ENCODE peak calls at places on chromosomes 11 and 22, in five cellular contexts. L, M, N, G and T are unnamed samples. For H3K27me3, the result is how much of the 10 kb centered on the place peaks cover.

GRCh38 chr11:77470504-77470903 is 3.4 kb downstream of the PAK1 start:
- DNase-seq in L (no peak), M (no peak), N (no peak), G (no peak), T (no peak)

GRCh38 chr11:40924915-40925314 is 534.5 kb downstream of the LRRC4C start:
- DNase-seq in L (no peak), M (no peak), N (no peak), G (no peak), T (no peak)

GRCh38 chr11:125586618-125587017 is 6.0 kb upstream of the STT3A start:
- DNase-seq in L (no peak), M (no peak), N (no peak), G (no peak), T (no peak)

GRCh38 chr11:86912238-86912637 is 43.0 kb downstream of the FZD4 start:
- DNase-seq in L (no peak), M (no peak), N (no peak), G (no peak), T (no peak)

GRCh38 chr11:2250041-2250440 is 20.3 kb downstream of the ASCL2 start:
- DNase-seq in L (no peak), M (no peak), N (no peak), G (no peak), T (no peak)

GRCh38 chr11:2462986-2463765 is 18.4 kb downstream of the KCNQ1 start:
- DNase-seq in L (peak), M (no peak), N (peak), G (no peak), T (no peak)

GRCh38 chr22:43624144-43624998 is 187.7 kb downstream of the EFCAB6 start:
- DNase-seq in L (peak), M (no peak), N (no peak), G (no peak), T (no peak)

GRCh38 chr22:48209473-48210271 is 1447.2 kb downstream of the TBC1D22A start:
- DNase-seq in L (no peak), M (no peak), N (no peak), G (no peak), T (no peak)

GRCh38 chr11:133386262-133386661 is 146.0 kb downstream of the OPCML start:
- DNase-seq in L (no peak), M (no peak), N (no peak), G (no peak), T (no peak)

GRCh38 chr11:106679633-106680032 is 338.6 kb downstream of the GUCY1A2 start:
- DNase-seq in L (no peak), M (no peak), N (no peak), G (no peak), T (no peak)

GRCh38 chr11:76903325-76903724 is 42.6 kb downstream of the ACER3 start:
- DNase-seq in L (no peak), M (no peak), N (no peak), G (no peak), T (no peak)

GRCh38 chr11:13222285-13222684 is 55.3 kb upstream of the BMAL1 start:
- DNase-seq in L (no peak), M (no peak), N (no peak), G (peak), T (no peak)

GRCh38 chr11:70531281-70532065 is 133.1 kb downstream of the CTTN start:
- DNase-seq in L (no peak), M (no peak), N (peak), G (no peak), T (no peak)

GRCh38 chr11:78132475-78132874 is 7.0 kb downstream of the ALG8 start:
- DNase-seq in L (no peak), M (no peak), N (no peak), G (no peak), T (no peak)

GRCh38 chr11:12390687-12391110 is 13.3 kb downstream of the PARVA start:
- DNase-seq in L (no peak), M (no peak), N (no peak), G (no peak), T (no peak)

GRCh38 chr11:116595305-116595880 is 177.4 kb downstream of the BUD13 start:
- DNase-seq in L (no peak), M (no peak), N (no peak), G (no peak), T (no peak)

GRCh38 chr11:28542556-28542955 is 434.4 kb downstream of the METTL15 start:
- DNase-seq in L (no peak), M (no peak), N (no peak), G (peak), T (no peak)

GRCh38 chr11:11620251-11620965 is 1.4 kb downstream of the GALNT18 start:
- DNase-seq in L (no peak), M (no peak), N (peak), G (peak), T (peak)

DNA sequence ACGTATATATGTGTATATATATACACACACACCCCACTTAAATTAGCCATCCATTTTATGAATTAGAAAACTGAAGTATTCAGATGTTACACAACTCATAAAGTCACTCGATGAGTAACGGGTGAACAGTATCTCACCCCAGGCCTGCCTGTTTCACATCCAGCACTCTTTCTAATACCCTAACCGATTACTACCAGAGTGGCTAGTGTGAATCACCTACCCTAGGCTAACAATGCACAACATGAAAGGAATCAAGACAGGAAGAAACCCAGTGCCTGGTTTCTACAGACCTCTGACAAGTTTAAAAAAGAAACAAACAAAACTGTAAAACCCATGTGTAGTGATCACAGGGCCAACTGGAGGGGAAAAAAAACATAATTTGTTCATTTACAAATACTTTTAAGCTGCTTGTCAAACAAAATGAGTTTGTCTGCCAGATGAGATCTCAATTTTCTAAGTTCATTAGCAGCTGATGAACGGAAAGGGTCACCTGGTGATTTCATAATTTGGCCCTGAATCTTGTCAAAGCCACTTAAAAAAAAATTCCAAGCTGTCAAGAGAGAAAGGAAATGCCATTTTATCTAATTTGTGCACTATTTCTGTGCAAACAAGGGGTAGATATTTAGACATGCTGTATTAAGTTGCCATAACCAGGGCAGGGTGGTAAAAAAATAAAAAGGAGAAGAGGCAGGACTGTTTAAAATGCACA is 134.8 kb downstream of the LARGE1 start:
- DNase-seq in L (peak), M (no peak), N (no peak), G (peak), T (no peak)
- H3K27ac ChIP-seq in L (no peak), M (no peak), N (no peak), G (no peak), T (no peak)

GRCh38 chr22:23750374-23750743 is 553 bp downstream of the ZNF70 start:
- DNase-seq in L (no peak), M (no peak), N (no peak), G (no peak), T (no peak)

GRCh38 chr22:23749747-23750373 is 1.1 kb downstream of the ZNF70 start:
- DNase-seq in L (no peak), M (no peak), N (no peak), G (no peak), T (no peak)

GRCh38 chr22:23751441-23751996 is 607 bp upstream of the ZNF70 start:
- DNase-seq in L (no peak), M (no peak), N (no peak), G (no peak), T (no peak)

GRCh38 chr22:23752090-23752691 is 1.3 kb upstream of the ZNF70 start:
- DNase-seq in L (no peak), M (peak), N (no peak), G (no peak), T (no peak)

GRCh38 chr22:23750744-23751440 is at the start of gene ZNF70:
- DNase-seq in L (peak), M (peak), N (peak), G (peak), T (peak)
- TF ChIP-seq POLR2A in L (peak), M (peak), N (peak), G (peak), T (peak)

GRCh38 chr11:119686483-119686882 is 42.5 kb downstream of the NECTIN1 start:
- DNase-seq in L (no peak), M (no peak), N (no peak), G (no peak), T (no peak)
- H3K27me3 ChIP-seq in L (under half), M (under half), N (under half), G (under half), T (under half)

GRCh38 chr11:554824-555499 is 5.6 kb downstream of the LMNTD2 start:
- DNase-seq in L (peak), M (no peak), N (peak), G (no peak), T (peak)
- H3K27ac ChIP-seq in L (no peak), M (peak), N (no peak), G (no peak), T (peak)

GRCh38 chr11:65558002-65558784 is at the start of gene LTBP3:
- DNase-seq in L (peak), M (no peak), N (peak), G (peak), T (peak)
- TF ChIP-seq POLR2A in L (no peak), M (peak), N (no peak), G (peak), T (peak)

GRCh38 chr11:119644502-119644901 is 84.5 kb downstream of the NECTIN1 start:
- DNase-seq in L (no peak), M (no peak), N (no peak), G (no peak), T (no peak)
- H3K27me3 ChIP-seq in L (half or more), M (under half), N (under half), G (under half), T (under half)

GRCh38 chr11:9735919-9736318 is 72.0 kb downstream of the SWAP70 start:
- DNase-seq in L (no peak), M (no peak), N (no peak), G (no peak), T (no peak)

GRCh38 chr11:9735236-9735635 is 71.4 kb downstream of the SWAP70 start:
- DNase-seq in L (no peak), M (no peak), N (no peak), G (no peak), T (no peak)

GRCh38 chr11:9738126-9738525 is 74.2 kb downstream of the SWAP70 start:
- DNase-seq in L (no peak), M (no peak), N (no peak), G (no peak), T (no peak)

GRCh38 chr11:9738700-9739099 is 74.8 kb downstream of the SWAP70 start:
- DNase-seq in L (no peak), M (no peak), N (no peak), G (no peak), T (no peak)

DNA sequence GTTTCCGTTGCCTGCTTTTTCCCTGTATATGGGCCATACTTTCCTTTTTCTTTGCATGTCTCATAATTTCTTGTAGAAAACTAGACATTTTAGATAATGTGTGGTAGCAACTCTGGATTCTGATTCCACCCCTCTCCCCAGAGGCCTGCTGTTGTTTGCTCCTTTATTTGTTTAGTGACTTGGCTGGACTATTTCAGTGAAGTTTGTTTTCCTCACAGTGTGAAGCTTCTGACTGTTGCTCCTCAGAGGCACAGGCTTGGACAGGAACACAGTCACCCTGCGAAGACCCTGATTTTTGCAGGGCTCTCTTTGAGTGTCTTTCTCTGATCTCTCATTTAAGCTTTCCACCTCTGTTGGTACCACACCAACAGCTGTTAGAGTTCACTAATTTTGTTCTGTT is 72.5 kb downstream of the SWAP70 start:
- DNase-seq in L (peak), M (no peak), N (no peak), G (no peak), T (no peak)
- H3K27ac ChIP-seq in L (peak), M (no peak), N (no peak), G (no peak), T (no peak)

GRCh38 chr11:61752925-61753551 is 602 bp downstream of the MYRF start:
- DNase-seq in L (no peak), M (no peak), N (no peak), G (no peak), T (no peak)

GRCh38 chr11:61750631-61751273 is 1.7 kb upstream of the MYRF start:
- DNase-seq in L (no peak), M (no peak), N (no peak), G (no peak), T (no peak)

GRCh38 chr11:61753672-61754071 is 1.2 kb downstream of the MYRF start:
- DNase-seq in L (no peak), M (no peak), N (no peak), G (no peak), T (no peak)

GRCh38 chr11:61751384-61751783 is 1.1 kb upstream of the MYRF start:
- DNase-seq in L (peak), M (no peak), N (no peak), G (no peak), T (peak)

GRCh38 chr11:61752117-61752924 is at the start of gene MYRF:
- DNase-seq in L (no peak), M (no peak), N (peak), G (peak), T (peak)
- TF ChIP-seq POLR2A in L (no peak), M (no peak), N (peak), G (no peak), T (no peak)